ENCODE peak calls at places on chromosomes 11 and 22, in seven cellular contexts. G is fibroblast of mammary gland, I is thoracic aorta, W is adrenal gland, L is fibroblast of lung, F is lower lobe of right lung, E is heart right ventricle. P is an unnamed sample.

GRCh38 chr22:20567371-20567847 is 60.0 kb downstream of the MED15 start:
- DNase-seq in L (peak; percentile 76), W (no peak), I (no peak), G (peak; percentile 74), F (no peak), E (no peak), P (no peak)

GRCh38 chr11:45450189-45450588 is 164.0 kb upstream of the SYT13 start:
- DNase-seq in E (no peak), W (no peak), G (peak; percentile 86), L (peak; percentile 57), I (no peak), F (no peak), P (peak; percentile 0)

GRCh38 chr11:126638663-126639062 is 283.2 kb downstream of the ST3GAL4 start:
- DNase-seq in W (no peak), E (no peak), G (no peak), F (no peak), I (no peak), L (peak; percentile 30), P (no peak)

GRCh38 chr11:86087281-86087680 is 18.4 kb upstream of the PICALM start:
- DNase-seq in W (no peak), E (no peak), F (no peak), L (no peak), G (no peak), I (no peak), P (no peak)

GRCh38 chr11:69917529-69917928 is 98.3 kb upstream of the FGF3 start:
- DNase-seq in L (no peak), F (no peak), W (no peak), E (no peak), G (no peak), I (no peak), P (no peak)

GRCh38 chr11:68396526-68396925 is 64.0 kb upstream of the PPP6R3 start:
- DNase-seq in E (no peak), I (no peak), L (no peak), W (peak; percentile 62), G (no peak), F (no peak), P (no peak)

GRCh38 chr11:93844568-93844967 is 5.8 kb downstream of the VSTM5 start:
- DNase-seq in L (no peak), I (no peak), G (no peak), E (no peak), W (no peak), F (no peak), P (no peak)

GRCh38 chr11:9787981-9788521 is 124.2 kb downstream of the SWAP70 start:
- DNase-seq in I (peak; percentile 15), E (no peak), F (no peak), G (peak; percentile 96), L (peak; percentile 98), W (no peak), P (no peak)

GRCh38 chr11:37770145-37770544 is 1172.1 kb upstream of the RAG2 start:
- DNase-seq in G (peak; percentile 34), L (peak; percentile 34), I (no peak), F (no peak), E (no peak), W (no peak), P (no peak)

GRCh38 chr11:61090521-61090920 is 11.8 kb upstream of the CD5 start:
- DNase-seq in E (no peak), W (no peak), I (no peak), F (no peak), L (no peak), G (no peak), P (no peak)

GRCh38 chr11:27210509-27210908 is 152.5 kb downstream of the CCDC34 start:
- DNase-seq in W (no peak), F (no peak), E (no peak), L (no peak), G (no peak), I (no peak), P (no peak)

GRCh38 chr11:75341583-75341982 is 9.9 kb downstream of the ARRB1 start:
- DNase-seq in L (no peak), G (no peak), I (no peak), E (no peak), F (no peak), W (no peak), P (no peak)

GRCh38 chr11:75338516-75339218 is 12.8 kb downstream of the ARRB1 start:
- DNase-seq in W (no peak), I (no peak), E (peak; percentile 52), G (peak; percentile 62), L (peak; percentile 59), F (no peak), P (no peak)

GRCh38 chr11:75337195-75337654 is 14.2 kb downstream of the ARRB1 start:
- DNase-seq in W (peak; percentile 34), G (peak; percentile 73), E (no peak), L (peak; percentile 42), F (peak; percentile 61), I (no peak), P (no peak)

GRCh38 chr11:75342231-75342918 is 9.1 kb downstream of the ARRB1 start:
- DNase-seq in G (no peak), F (no peak), W (no peak), E (no peak), L (no peak), I (no peak), P (no peak)

DNA sequence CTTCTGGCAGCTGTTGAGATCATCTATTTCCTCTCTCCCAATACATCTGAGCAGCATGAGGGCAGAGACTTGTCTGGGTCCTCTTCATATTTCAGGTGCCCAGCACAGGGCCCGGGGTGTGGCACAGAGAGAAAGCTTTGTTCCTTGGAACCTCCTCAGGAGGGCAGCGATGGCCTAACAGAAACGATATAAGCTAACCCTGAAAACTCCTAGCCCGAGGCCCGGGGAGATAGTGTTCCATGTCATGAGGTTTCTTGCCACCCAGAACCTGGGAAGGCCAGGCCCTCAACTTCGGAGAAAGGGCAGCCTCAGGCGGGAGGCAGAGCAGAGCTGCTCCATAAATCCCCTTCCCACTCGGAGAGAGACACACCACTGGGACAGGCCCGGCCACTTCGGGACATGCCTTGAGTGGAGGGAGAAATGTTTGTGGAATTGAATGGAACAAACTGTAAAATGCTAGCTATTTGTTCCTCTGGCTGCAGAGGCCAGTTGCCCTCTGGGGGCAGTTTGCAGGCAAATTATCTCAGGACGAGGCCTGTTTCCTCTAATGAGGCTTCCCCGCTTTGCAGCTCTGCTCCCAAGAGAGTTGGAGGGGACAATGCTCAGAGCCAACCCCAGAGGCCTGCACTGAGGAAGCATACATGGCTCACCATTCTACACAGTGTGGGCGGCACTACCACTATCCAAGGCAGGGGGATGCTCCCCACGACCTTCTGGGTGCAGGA is 11.6 kb downstream of the ARRB1 start:
- DNase-seq in E (no peak), I (no peak), W (peak; percentile 38), L (no peak), G (no peak), F (no peak), P (no peak)
- TF ChIP-seq CTCF in E (no peak), I (no peak), W (no peak), L (no peak), G (no peak), F (no peak), P (no peak)

DNA sequence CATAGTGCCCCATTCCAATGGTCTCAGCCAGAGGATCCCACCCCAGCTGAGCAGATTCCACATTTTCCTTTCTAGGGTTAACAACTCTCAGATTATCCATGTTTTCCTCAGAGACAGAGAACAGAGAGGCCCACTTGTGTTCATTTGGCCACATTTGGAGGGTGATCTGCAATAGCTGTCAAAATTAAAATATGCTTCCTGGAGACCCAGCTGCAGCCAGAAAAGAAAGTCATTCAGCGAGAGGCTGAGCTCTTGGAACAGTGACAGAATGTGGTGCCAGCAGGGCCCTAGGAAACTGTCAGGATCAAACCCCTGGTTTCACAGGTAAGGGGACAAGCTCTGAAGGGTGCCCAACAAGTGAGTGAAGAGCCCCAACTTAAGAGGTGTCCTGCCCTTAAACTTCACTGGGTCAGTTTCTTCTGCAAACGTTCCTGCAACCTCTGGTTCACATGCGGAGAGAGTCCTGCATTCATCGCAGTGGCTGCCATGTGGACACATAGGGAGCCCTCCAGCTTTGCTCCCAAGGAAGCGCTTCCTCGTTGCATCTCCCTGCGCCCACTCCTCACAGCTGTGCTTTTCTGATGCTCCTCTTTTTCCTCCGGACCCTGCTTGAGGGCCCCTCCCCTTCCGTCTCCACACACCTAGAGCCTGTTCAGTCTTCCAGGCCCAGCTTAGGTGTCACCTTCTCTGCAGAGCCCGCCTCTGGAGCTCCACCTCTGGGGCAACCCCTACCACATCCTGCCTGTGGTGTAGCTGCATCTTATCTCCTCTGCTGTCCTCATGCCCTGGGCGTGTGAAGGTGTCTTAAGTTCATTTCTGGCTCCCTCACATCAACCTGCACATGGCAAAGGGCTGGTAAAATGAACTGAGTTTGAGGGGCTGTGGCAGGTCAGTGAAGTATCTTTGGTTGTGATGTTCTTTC is 3.9 kb downstream of the UCP3 start:
- DNase-seq in W (no peak), G (no peak), L (no peak), E (no peak), F (no peak), I (no peak), P (no peak)
- H3K4me3 ChIP-seq in W (no peak overlapping the region), G (no peak overlapping the region), L (no peak overlapping the region), E (no peak overlapping the region), F (no peak overlapping the region), I (no peak overlapping the region), P (no peak overlapping the region)

GRCh38 chr22:31399211-31400022 is at the start of gene DRG1:
- DNase-seq in I (peak; percentile 88), F (peak; percentile 97), G (peak; percentile 92), L (peak; percentile 92), W (peak; percentile 97), E (peak; percentile 98), P (peak; percentile 81)
- TF ChIP-seq CTCF in I (no peak), F (peak; percentile 12), G (no peak), L (no peak), W (peak; percentile 31), E (no peak), P (no peak)

GRCh38 chr22:26534166-26534855 is 22.0 kb upstream of the TFIP11 start:
- DNase-seq in L (no peak), E (no peak), F (no peak), W (no peak), I (no peak), G (no peak), P (no peak)

GRCh38 chr22:26536762-26537134 is 24.5 kb upstream of the TFIP11 start:
- DNase-seq in I (no peak), G (no peak), F (no peak), W (no peak), E (no peak), L (no peak), P (no peak)

GRCh38 chr22:26534874-26535470 is 22.7 kb upstream of the TFIP11 start:
- DNase-seq in E (no peak), L (no peak), G (no peak), W (no peak), I (no peak), F (no peak), P (no peak)

GRCh38 chr22:26535499-26535898 is 23.2 kb upstream of the TFIP11 start:
- DNase-seq in E (no peak), F (no peak), I (no peak), L (no peak), G (no peak), W (no peak), P (no peak)

DNA sequence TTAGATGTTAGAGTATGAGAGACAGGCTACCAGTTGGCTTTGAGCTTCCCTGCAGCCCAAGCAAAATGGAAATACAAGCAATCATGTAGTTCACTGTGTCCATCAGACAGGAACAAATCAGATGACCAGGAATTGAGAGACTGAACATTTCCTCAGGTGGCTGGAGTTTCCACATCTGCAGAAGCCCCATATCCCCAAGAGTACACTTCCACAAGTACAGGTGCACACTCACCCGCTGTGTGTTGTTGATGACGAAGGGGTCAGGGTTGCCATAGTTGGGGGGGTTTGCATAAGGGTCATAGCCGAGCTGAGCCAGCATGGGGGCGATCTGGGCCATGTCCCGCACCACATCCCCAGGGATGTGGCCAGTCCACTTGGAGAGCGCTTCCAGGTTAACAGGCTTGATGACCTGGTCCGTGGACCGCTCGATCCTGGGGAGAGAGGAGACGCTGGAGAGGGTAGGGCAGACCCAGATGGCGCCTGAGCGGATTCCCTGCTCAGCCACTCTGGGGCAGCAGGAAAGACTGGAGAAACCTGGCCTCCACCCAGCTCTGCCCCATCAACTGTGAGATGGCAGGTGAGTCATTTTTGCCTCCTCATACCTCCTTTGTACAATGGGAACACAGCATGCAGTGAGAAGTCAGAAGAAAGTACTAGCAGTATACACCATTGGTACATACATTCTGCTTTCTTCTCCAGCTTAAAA is 23.9 kb upstream of the TFIP11 start:
- DNase-seq in W (no peak), I (no peak), F (no peak), G (peak; percentile 11), E (no peak), L (no peak), P (no peak)
- H3K4me3 ChIP-seq in W (no peak overlapping the region), I (no peak overlapping the region), F (no peak overlapping the region), G (no peak overlapping the region), E (no peak overlapping the region), L (no peak overlapping the region), P (no peak overlapping the region)

P was measured in LNCaP clone FGC.